ENCODE peak calls at places on chromosomes 11 and 22, in six cellular contexts. V, C, U, A, H and Y are unnamed samples.

GRCh38 chr22:46378499-46379300 is 43.2 kb downstream of the TRMU start:
- DNase-seq in V (no peak), C (no peak), U (no peak), A (no peak), H (no peak), Y (peak; percentile 39)

GRCh38 chr11:33536178-33536577 is 164.4 kb downstream of the C11orf91 start:
- DNase-seq in V (no peak), C (no peak), U (no peak), A (no peak), H (no peak), Y (no peak)

GRCh38 chr11:19345848-19346681 is 105.3 kb upstream of the E2F8 start:
- DNase-seq in V (no peak), C (no peak), U (no peak), A (peak; percentile 34), H (no peak), Y (no peak)

GRCh38 chr11:68120212-68121066 is 749 bp downstream of the CHKA start:
- DNase-seq in V (peak; percentile 78), C (peak; percentile 75), U (no peak), A (no peak), H (no peak), Y (peak; percentile 87)

GRCh38 chr11:34150494-34151151 is 45.2 kb downstream of the NAT10 start:
- DNase-seq in V (no peak), C (peak; percentile 37), U (no peak), A (no peak), H (no peak), Y (no peak)

GRCh38 chr11:102926946-102927623 is 28.4 kb downstream of the MMP13 start:
- DNase-seq in V (no peak), C (no peak), U (no peak), A (no peak), H (no peak), Y (no peak)

GRCh38 chr11:108233277-108233945 is 10.5 kb downstream of the ATM start:
- DNase-seq in V (no peak), C (no peak), U (no peak), A (no peak), H (no peak), Y (no peak)

GRCh38 chr11:18321622-18321990 is 334 bp downstream of the HPS5 start:
- DNase-seq in V (no peak), C (no peak), U (peak; percentile 20), A (no peak), H (no peak), Y (no peak)

GRCh38 chr11:70468256-70469230 is 70.2 kb downstream of the CTTN start:
- DNase-seq in V (no peak), C (no peak), U (no peak), A (no peak), H (no peak), Y (no peak)

GRCh38 chr22:23537421-23537820 is 42.7 kb downstream of the IGLL1 start:
- DNase-seq in V (no peak), C (no peak), U (no peak), A (no peak), H (no peak), Y (no peak)

GRCh38 chr11:91802475-91802874 is 422.1 kb upstream of the FAT3 start:
- DNase-seq in V (no peak), C (no peak), U (no peak), A (no peak), H (no peak), Y (no peak)

GRCh38 chr11:111283945-111284481 is 14.3 kb upstream of the POU2AF3 start:
- DNase-seq in V (no peak), C (peak; percentile 22), U (no peak), A (peak; percentile 67), H (peak; percentile 58), Y (no peak)

GRCh38 chr11:117686711-117687110 is 110.3 kb downstream of the DSCAML1 start:
- DNase-seq in V (no peak), C (no peak), U (no peak), A (no peak), H (no peak), Y (no peak)

GRCh38 chr11:14967581-14968214 is 4.5 kb downstream of the CALCA start:
- DNase-seq in V (no peak), C (no peak), U (no peak), A (no peak), H (no peak), Y (no peak)

GRCh38 chr11:66262696-66263095 is 5.7 kb upstream of the RAB1B start:
- DNase-seq in V (no peak), C (no peak), U (no peak), A (no peak), H (no peak), Y (no peak)

GRCh38 chr11:106950067-106950491 is 68.2 kb downstream of the GUCY1A2 start:
- DNase-seq in V (no peak), C (no peak), U (peak; percentile 45), A (no peak), H (no peak), Y (no peak)

GRCh38 chr22:17096095-17096494 is 11.3 kb downstream of the IL17RA start:
- DNase-seq in V (no peak), C (no peak), U (no peak), A (no peak), H (no peak), Y (no peak)

GRCh38 chr11:109026891-109027489 is 362.1 kb downstream of the DDX10 start:
- DNase-seq in V (no peak), C (no peak), U (no peak), A (no peak), H (no peak), Y (no peak)

GRCh38 chr22:43154887-43155536 is 3.7 kb downstream of the TSPO start:
- DNase-seq in V (no peak), C (no peak), U (no peak), A (peak; percentile 65), H (peak; percentile 44), Y (no peak)

GRCh38 chr11:120128392-120129172 is 9.3 kb downstream of the TRIM29 start:
- DNase-seq in V (peak; percentile 28), C (peak; percentile 6), U (peak; percentile 95), A (no peak), H (peak; percentile 66), Y (peak; percentile 60)

GRCh38 chr11:79461144-79461543 is 20.3 kb upstream of the TENM4 start:
- DNase-seq in V (no peak), C (peak; percentile 29), U (peak; percentile 54), A (no peak), H (peak; percentile 34), Y (no peak)

GRCh38 chr11:130674686-130675085 is 226.2 kb downstream of the ADAMTS15 start:
- DNase-seq in V (no peak), C (no peak), U (no peak), A (no peak), H (no peak), Y (no peak)

GRCh38 chr11:26331911-26332571 is at the start of gene ANO3:
- DNase-seq in V (peak; percentile 52), C (peak; percentile 83), U (peak; percentile 52), A (peak; percentile 57), H (peak; percentile 5), Y (peak; percentile 90)

DNA sequence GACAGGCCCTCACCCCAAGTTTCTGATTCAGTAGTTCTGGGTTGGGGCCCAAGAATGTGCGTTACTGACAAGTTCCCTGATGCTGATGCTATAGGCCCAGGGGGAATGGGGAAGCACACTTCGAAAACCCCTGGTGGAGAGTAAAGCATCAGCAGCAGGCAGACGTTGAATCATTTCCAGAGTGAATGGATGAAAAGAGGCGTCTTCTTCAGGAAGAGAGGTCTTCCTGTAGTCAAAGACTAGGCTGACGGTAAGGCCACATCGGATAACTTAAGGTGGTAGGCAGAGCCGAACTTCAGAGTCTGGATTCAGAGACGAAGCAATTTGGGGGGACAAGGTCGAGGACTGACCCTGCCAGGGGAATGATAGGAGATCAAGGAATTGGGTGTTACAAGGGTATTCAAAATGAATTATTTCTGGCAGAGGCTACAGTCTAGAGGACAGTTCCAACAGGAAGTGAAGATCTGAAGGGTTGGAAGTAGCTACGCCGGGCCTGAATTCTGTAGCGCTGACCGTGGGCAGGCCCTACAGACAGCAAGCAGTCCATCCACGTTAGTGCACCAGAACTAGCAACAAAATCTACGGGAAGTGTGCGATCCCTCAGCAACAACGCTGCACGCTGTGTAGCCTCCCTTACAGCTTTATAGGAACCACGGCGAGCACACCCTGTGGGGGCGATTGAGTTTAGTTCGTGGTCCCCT is 862 bp upstream of the CENATAC start:
- DNase-seq in V (no peak), C (no peak), U (peak; percentile 16), A (no peak), H (no peak), Y (peak; percentile 41)
- TF ChIP-seq CTCF in V (no peak), C (peak; percentile 32), U (peak; percentile 16), A (no peak), H (no peak), Y (peak; percentile 28)

DNA sequence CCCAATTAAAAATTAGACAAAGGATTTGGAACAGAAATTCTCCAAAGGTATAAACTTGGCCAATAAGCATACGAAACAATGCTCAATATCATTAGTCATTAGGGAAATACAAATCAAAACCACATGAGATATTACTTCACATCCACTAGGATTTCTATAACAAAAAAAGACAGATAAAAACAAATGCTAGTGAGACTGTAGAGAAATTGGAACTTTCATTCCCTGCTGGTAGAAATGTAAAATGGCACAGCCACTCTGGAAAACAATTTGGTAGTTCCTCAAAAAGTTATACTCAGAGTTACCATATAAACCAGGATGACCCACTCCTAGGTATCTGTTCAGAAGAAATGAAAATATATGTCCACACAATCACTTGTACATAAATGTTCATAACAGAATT is 71.6 kb downstream of the RPL27A start:
- DNase-seq in V (no peak), C (no peak), U (peak; percentile 33), A (no peak), H (no peak), Y (no peak)
- H3K4me1 ChIP-seq in V (peaks cover 22% of the 10 kb centered on the region), C (no peaks in the 10 kb centered on the region), U (peaks cover 12% of the 10 kb centered on the region), A (peaks cover 60% of the 10 kb centered on the region), H (peaks cover 21% of the 10 kb centered on the region), Y (peaks cover 33% of the 10 kb centered on the region)

DNA sequence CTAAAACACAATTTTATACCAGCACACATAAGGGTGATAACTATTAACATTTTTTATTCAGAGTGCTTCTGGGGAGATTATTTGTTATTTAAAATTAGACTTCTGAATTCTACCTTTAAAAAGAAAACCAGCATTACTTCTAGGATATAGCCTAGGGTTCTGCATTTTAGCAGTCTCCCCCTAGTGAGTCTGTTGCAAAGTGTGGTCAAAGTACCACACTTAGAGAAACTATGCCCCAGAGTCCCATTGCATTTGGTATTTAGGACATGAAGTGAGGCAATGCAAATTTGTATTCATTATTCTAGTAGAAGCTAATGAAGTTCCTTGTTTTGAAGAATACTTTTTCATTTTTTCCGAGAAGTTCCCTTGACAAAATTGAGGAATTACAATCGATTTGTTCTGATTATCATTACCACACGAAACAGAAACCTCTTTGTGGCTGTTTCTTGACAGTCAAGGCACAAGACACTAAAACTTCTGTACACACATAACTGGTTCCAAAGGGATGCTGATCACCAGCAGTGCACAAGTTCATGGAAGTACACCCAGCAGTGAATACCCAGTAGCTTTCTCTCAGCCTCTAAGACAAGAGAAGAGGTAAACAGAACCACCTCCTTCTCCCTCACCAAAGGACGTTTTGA is 27.4 kb upstream of the CCDC34 start:
- DNase-seq in V (no peak), C (no peak), U (no peak), A (no peak), H (no peak), Y (no peak)
- TF ChIP-seq CTCF in V (no peak), C (no peak), U (no peak), A (no peak), H (no peak), Y (no peak)

GRCh38 chr22:39763276-39763675 is 130.3 kb downstream of the ENTHD1 start:
- DNase-seq in V (no peak), C (no peak), U (no peak), A (no peak), H (no peak), Y (no peak)

DNA sequence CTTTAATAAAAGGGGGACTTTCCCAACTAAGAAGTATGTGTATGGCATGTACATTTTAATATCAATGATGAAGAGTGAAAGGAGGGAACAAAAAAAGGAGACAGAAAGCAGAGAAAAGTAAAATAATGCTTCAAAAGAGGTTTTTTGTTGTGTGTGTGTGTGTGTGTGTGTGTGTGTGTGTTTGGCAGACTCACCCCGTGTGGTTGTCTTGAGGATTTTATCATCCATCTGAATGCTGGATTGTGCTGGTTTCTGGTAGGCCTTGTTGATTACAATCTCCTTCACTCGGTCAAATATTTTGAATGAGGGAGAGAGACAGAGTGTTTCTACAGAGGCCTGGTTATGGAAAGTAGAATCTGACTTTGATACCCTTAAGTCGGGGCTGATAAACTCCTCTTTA is 128.5 kb downstream of the ENTHD1 start:
- DNase-seq in V (no peak), C (no peak), U (no peak), A (no peak), H (no peak), Y (no peak)
- H3K4me1 ChIP-seq in V (no peaks in the 10 kb centered on the region), C (no peaks in the 10 kb centered on the region), U (no peaks in the 10 kb centered on the region), A (no peaks in the 10 kb centered on the region), H (no peaks in the 10 kb centered on the region), Y (no peaks in the 10 kb centered on the region)